ENCODE peak calls at places on chromosomes 13 and 19, in seven cellular contexts. K, Q, N, J, C, I and L are unnamed samples.

GRCh38 chr13:55432814-55433213 is 1707.9 kb upstream of the PRR20A start:
- DNase-seq in I (no peak), Q (no peak), J (no peak), N (no peak), K (no peak), C (no peak), L (no peak)

GRCh38 chr13:97199451-97199850 is 22.7 kb upstream of the MBNL2 start:
- DNase-seq in N (no peak), I (no peak), J (no peak), Q (no peak), C (no peak), K (no peak), L (no peak)

GRCh38 chr19:39224910-39225309 is 19.9 kb downstream of the IFNL3 start:
- DNase-seq in K (no peak), J (no peak), N (no peak), I (no peak), Q (no peak), C (no peak), L (no peak)

GRCh38 chr13:83672611-83673010 is 209.7 kb downstream of the SLITRK1 start:
- DNase-seq in J (no peak), C (no peak), Q (no peak), I (no peak), K (no peak), N (no peak), L (no peak)

GRCh38 chr19:49662011-49662410 is 3.6 kb downstream of the IRF3 start:
- DNase-seq in I (no peak), Q (no peak), J (no peak), C (no peak), N (no peak), K (no peak), L (no peak)

GRCh38 chr19:28493881-28494280 is 719.1 kb downstream of the UQCRFS1 start:
- DNase-seq in Q (no peak), C (no peak), K (no peak), N (no peak), J (no peak), I (no peak), L (no peak)

GRCh38 chr19:46813570-46814358 is 25.4 kb upstream of the SLC1A5 start:
- DNase-seq in C (peak; percentile 78), K (no peak), I (peak; percentile 75), Q (no peak), J (peak; percentile 35), N (peak; percentile 61), L (no peak)

GRCh38 chr13:82681535-82681934 is 1200.7 kb downstream of the SLITRK1 start:
- DNase-seq in I (no peak), N (no peak), C (no peak), J (no peak), Q (no peak), K (no peak), L (no peak)

GRCh38 chr19:56211718-56212117 is 9.6 kb downstream of the ZSCAN5C start:
- DNase-seq in J (no peak), I (no peak), N (no peak), Q (no peak), C (no peak), K (no peak), L (no peak)

GRCh38 chr19:17479325-17479791 is 9.0 kb downstream of the SLC27A1 start:
- DNase-seq in J (peak; percentile 93), I (no peak), N (no peak), C (no peak), Q (no peak), K (no peak), L (no peak)

GRCh38 chr13:40503966-40504591 is 162.4 kb downstream of the FOXO1 start:
- DNase-seq in K (no peak), I (no peak), Q (no peak), N (no peak), J (peak; percentile 88), C (peak; percentile 57), L (peak; percentile 83)

DNA sequence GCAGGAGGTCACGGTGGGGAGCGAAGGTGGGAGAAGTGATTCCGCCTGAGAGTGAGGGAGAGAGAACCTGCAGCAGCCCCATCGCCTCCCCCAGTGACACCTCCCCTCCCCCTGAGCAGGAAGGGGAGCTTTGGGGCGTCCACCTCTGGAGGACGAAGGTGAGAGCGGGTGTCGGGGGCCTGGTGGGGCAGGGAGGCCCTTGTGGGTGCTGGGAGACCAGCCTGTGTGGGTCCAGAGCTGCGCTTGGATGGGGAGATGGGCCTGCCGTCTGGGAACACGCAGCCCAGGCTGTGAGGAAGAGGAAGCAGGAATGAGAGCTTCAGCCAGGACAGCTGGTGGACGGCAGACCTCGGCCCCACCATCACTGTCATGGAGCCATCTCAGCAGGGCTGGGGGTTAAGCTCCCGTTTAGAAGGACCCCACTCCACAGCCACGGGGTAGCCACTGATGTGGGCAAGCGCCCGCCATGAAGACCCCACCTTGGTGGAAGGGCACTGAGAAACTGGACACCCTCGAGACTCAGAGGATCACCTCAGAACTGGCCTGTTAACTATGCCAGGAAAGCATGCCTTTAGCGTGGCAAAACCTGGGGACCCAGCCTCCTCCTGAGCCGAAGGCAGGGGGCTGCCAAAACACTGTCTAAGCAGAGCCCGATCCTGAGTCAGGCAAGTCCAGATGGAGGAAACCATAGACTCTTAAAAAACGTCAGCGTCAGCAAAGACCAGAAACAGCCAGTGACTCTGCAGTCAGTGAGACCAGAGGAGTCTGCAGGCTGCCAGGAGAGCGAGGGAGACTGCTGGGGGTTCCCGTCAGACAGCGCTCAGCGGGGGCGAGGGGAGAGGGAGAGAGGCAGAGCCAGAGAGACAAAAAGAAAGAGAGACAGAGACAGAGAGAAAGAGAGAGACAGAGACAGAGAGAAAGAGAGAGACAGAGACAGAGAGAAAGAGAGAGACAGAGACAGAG is 6.4 kb upstream of the PROZ start:
- DNase-seq in K (no peak), J (peak; percentile 96), Q (no peak), N (no peak), C (no peak), I (peak; percentile 64), L (no peak)
- H3K27ac ChIP-seq in K (no peak overlapping the region), J (no peak overlapping the region), Q (no peak overlapping the region), N (no peak overlapping the region), C (peak overlapping the region; percentile 74), I (peak overlapping the region; percentile 86), L (no peak overlapping the region)

GRCh38 chr13:31018511-31018910 is 86.1 kb downstream of the TEX26 start:
- DNase-seq in K (no peak), I (no peak), J (no peak), Q (no peak), C (no peak), N (no peak), L (no peak)
- H3K27ac ChIP-seq in K (no peak overlapping the region), I (no peak overlapping the region), J (no peak overlapping the region), Q (no peak overlapping the region), C (no peak overlapping the region), N (no peak overlapping the region), L (no peak overlapping the region)

GRCh38 chr13:46778095-46778494 is 18.9 kb downstream of the ESD start:
- DNase-seq in Q (no peak), I (no peak), K (no peak), C (no peak), J (no peak), N (no peak), L (no peak)
- H3K27ac ChIP-seq in Q (no peak overlapping the region), I (no peak overlapping the region), K (no peak overlapping the region), C (no peak overlapping the region), J (peak overlapping the region; percentile 40), N (no peak overlapping the region), L (no peak overlapping the region)

DNA sequence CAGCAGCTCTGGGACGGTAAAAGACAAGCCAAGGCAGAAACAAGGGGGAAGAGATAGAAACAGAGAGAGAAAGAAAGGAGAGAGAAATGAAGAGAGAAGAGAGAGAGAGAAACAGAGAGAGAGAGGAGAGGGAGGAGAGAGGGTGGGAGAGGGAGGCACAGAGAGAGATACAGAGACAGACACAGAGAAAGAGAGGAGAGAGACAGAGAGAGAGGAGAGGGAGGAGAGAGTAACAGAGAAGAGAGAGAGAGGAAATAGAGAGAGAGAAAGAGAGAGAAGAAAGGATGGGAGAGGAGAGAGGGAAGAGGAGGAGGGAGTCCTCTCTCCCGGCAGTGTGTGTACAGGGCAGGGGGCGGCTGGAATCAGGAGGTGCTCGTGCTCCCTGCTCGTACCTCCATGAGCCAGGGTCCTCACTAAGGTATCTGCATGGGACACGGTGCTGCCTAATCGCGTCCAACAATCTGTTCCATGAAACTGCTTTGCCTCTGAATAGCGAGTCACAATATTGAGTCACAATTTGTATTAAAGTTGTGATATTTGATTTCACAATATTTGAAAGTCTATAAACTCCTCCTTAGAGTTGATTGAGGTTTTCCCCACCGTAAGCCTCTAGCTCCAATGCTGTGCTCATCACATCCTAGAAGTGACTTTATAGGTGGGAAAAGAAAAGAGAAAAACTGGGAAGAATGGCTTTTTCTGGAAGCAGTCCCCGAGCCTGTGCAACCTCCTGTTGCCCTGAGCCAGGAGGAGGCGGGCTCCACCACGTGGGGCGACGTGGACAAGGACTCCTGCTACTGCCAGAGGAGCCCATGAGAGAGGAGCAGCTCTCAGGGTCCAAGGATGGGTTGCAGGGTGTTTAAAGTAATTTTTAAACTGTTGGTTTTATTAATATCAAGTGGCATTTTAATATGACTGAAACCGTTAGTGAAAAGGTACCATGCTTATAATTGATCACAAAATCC is 81.7 kb upstream of the ARHGEF7 start:
- DNase-seq in K (no peak), Q (no peak), N (no peak), J (no peak), C (no peak), I (no peak), L (no peak)
- H3K27ac ChIP-seq in K (no peak overlapping the region), Q (no peak overlapping the region), N (no peak overlapping the region), J (no peak overlapping the region), C (no peak overlapping the region), I (no peak overlapping the region), L (no peak overlapping the region)

GRCh38 chr19:4369888-4370260 is 26.5 kb downstream of the MPND start:
- DNase-seq in J (peak; percentile 95), I (peak; percentile 78), Q (no peak), N (peak; percentile 76), K (peak; percentile 55), C (no peak), L (no peak)
- H3K27ac ChIP-seq in J (peak overlapping the region; percentile 65), I (peak overlapping the region; percentile 85), Q (peak overlapping the region; percentile 3), N (peak overlapping the region; percentile 73), K (no peak overlapping the region), C (peak overlapping the region; percentile 82), L (peak overlapping the region; percentile 98)

GRCh38 chr13:50037788-50038187 is 22.5 kb downstream of the KCNRG start:
- DNase-seq in J (no peak), C (no peak), I (no peak), N (no peak), K (no peak), Q (no peak), L (no peak)

GRCh38 chr13:50030315-50030714 is 15.1 kb downstream of the KCNRG start:
- DNase-seq in K (no peak), I (no peak), C (no peak), Q (no peak), J (no peak), N (no peak), L (no peak)

GRCh38 chr13:50038266-50038665 is 23.0 kb downstream of the KCNRG start:
- DNase-seq in I (no peak), N (no peak), C (no peak), Q (no peak), J (no peak), K (no peak), L (no peak)

GRCh38 chr13:50033696-50034095 is 18.5 kb downstream of the KCNRG start:
- DNase-seq in N (no peak), J (no peak), C (no peak), Q (no peak), K (no peak), I (no peak), L (no peak)
- H3K27ac ChIP-seq in N (no peak overlapping the region), J (peak overlapping the region; percentile 10), C (no peak overlapping the region), Q (no peak overlapping the region), K (no peak overlapping the region), I (no peak overlapping the region), L (no peak overlapping the region)